ENCODE peak calls at places on chromosomes 5 and 9, in seven cellular contexts. F is GM04503; H is T-cell; G is WERI-Rb-1; A is COR-L47; U is kidney; Z is naive thymus-derived CD8-positive, alpha-beta T cell. E is an unnamed sample.

GRCh38 chr5:120361941-120362340 is 102.2 kb upstream of the PRR16 start:
- DNase-seq in A (no peak), Z (no peak), H (no peak), F (no peak), G (no peak), U (no peak), E (no peak)

GRCh38 chr5:78547171-78547570 is 101.4 kb downstream of the LHFPL2 start:
- DNase-seq in A (no peak), Z (no peak), F (no peak), G (no peak), H (no peak), U (no peak), E (no peak)

GRCh38 chr9:38526571-38526970 is 93.8 kb downstream of the ANKRD18A start:
- DNase-seq in Z (no peak), G (no peak), U (no peak), A (no peak), H (no peak), F (no peak), E (no peak)

GRCh38 chr5:80796861-80797260 is 142.1 kb upstream of the DHFR start:
- DNase-seq in F (no peak), U (no peak), G (peak), Z (no peak), H (no peak), A (no peak), E (no peak)

GRCh38 chr5:115661156-115661555 is 35.3 kb upstream of the TMED7 start:
- DNase-seq in H (no peak), A (no peak), U (no peak), F (no peak), Z (no peak), G (no peak), E (no peak)

GRCh38 chr9:127723450-127723849 is 7.6 kb downstream of the TTC16 start:
- DNase-seq in G (no peak), U (peak), F (peak), H (no peak), Z (no peak), A (peak), E (peak)

GRCh38 chr5:54718647-54719046 is 201.1 kb downstream of the SNX18 start:
- DNase-seq in H (no peak), F (no peak), U (no peak), Z (no peak), G (no peak), A (no peak), E (no peak)

GRCh38 chr5:68171101-68171558 is 44.4 kb upstream of the PIK3R1 start:
- DNase-seq in G (no peak), F (peak), A (no peak), Z (no peak), H (no peak), U (peak), E (no peak)

GRCh38 chr5:63958654-63959053 is 3.6 kb downstream of the HTR1A start:
- DNase-seq in A (no peak), H (no peak), G (no peak), U (no peak), F (no peak), Z (no peak), E (no peak)

GRCh38 chr5:88190106-88190834 is 78.4 kb downstream of the TMEM161B start:
- DNase-seq in Z (no peak), G (no peak), F (no peak), H (no peak), U (no peak), A (no peak), E (no peak)

GRCh38 chr5:143694357-143694756 is 117.6 kb upstream of the HMHB1 start:
- DNase-seq in F (no peak), A (no peak), G (no peak), U (no peak), H (no peak), Z (no peak), E (no peak)

GRCh38 chr5:101942321-101942882 is 353.7 kb downstream of the SLCO4C1 start:
- DNase-seq in Z (no peak), G (peak), A (peak), U (no peak), H (no peak), F (no peak), E (no peak)

GRCh38 chr9:70902171-70902570 is 219.2 kb downstream of the TRPM3 start:
- DNase-seq in U (no peak), Z (no peak), G (no peak), F (no peak), A (no peak), H (no peak), E (no peak)

GRCh38 chr9:133564451-133564850 is 29.9 kb downstream of the ADAMTSL2 start:
- DNase-seq in A (no peak), U (no peak), H (no peak), Z (no peak), G (no peak), F (no peak), E (no peak)

GRCh38 chr9:85471791-85472190 is 270.0 kb downstream of the AGTPBP1 start:
- DNase-seq in F (no peak), U (no peak), H (no peak), Z (no peak), A (no peak), G (no peak), E (no peak)

GRCh38 chr5:127170918-127171600 is 97.8 kb upstream of the C5orf63 start:
- DNase-seq in Z (no peak), H (no peak), G (no peak), F (no peak), U (no peak), A (no peak), E (no peak)

GRCh38 chr9:132451276-132451675 is 41.3 kb downstream of the CFAP77 start:
- DNase-seq in H (peak), A (no peak), G (no peak), U (no peak), F (no peak), Z (no peak), E (no peak)

GRCh38 chr9:38066167-38066906 is 2.7 kb downstream of the SHB start:
- DNase-seq in Z (no peak), A (peak), F (no peak), U (no peak), H (no peak), G (peak), E (no peak)

GRCh38 chr5:32014345-32014744 is 159.8 kb downstream of the GOLPH3 start:
- DNase-seq in A (no peak), G (no peak), U (no peak), Z (no peak), H (no peak), F (no peak), E (no peak)

GRCh38 chr5:55572011-55572410 is 37.2 kb upstream of the PLPP1 start:
- DNase-seq in A (no peak), Z (no peak), F (no peak), G (no peak), H (no peak), U (no peak), E (no peak)

GRCh38 chr5:142262683-142263082 is 62.1 kb downstream of the SPRY4 start:
- DNase-seq in G (no peak), H (no peak), F (no peak), A (no peak), Z (no peak), U (no peak), E (no peak)

GRCh38 chr9:114902773-114903589 is 27.4 kb downstream of the TNFSF8 start:
- DNase-seq in H (peak), A (no peak), G (no peak), F (no peak), U (no peak), Z (no peak), E (no peak)

GRCh38 chr9:69573666-69574456 is 98.3 kb downstream of the APBA1 start:
- DNase-seq in H (no peak), F (no peak), A (no peak), Z (no peak), U (no peak), G (no peak), E (peak)

E was measured in AG04450.